ENCODE peak calls at places on chromosomes 11 and 22, in seven cellular contexts. I is NCI-H1092, E is NCI-H510A treated with DMSO at 0.1 percent for 48 hours, L is tibial nerve, H is non-pigmented ciliary epithelial cell, A is glutamatergic neuron, V is CMK. P is an unnamed sample.

GRCh38 chr22:34395370-34395769 is 475.1 kb upstream of the LARGE1 start:
- DNase-seq in I (no peak), E (no peak), L (no peak), H (no peak), A (no peak), V (no peak), P (no peak)

GRCh38 chr11:34546511-34547206 is 33.1 kb upstream of the ELF5 start:
- DNase-seq in I (no peak), E (no peak), L (no peak), H (no peak), A (no peak), V (no peak), P (no peak)

GRCh38 chr11:18144243-18144642 is 11.9 kb downstream of the MRGPRX3 start:
- DNase-seq in I (no peak), E (no peak), L (no peak), H (no peak), A (no peak), V (no peak), P (no peak)

GRCh38 chr11:123628936-123629683 is 25.3 kb downstream of the SCN3B start:
- DNase-seq in I (no peak), E (no peak), L (no peak), H (no peak), A (no peak), V (peak), P (no peak)

GRCh38 chr11:128963744-128964340 is 21.2 kb upstream of the TP53AIP1 start:
- DNase-seq in I (no peak), E (no peak), L (no peak), H (no peak), A (no peak), V (no peak), P (no peak)

GRCh38 chr11:47185305-47186075 is 744 bp downstream of the PACSIN3 start:
- DNase-seq in I (no peak), E (no peak), L (peak), H (no peak), A (peak), V (no peak), P (no peak)

GRCh38 chr22:31526275-31526674 is 29.9 kb downstream of the SFI1 start:
- DNase-seq in I (no peak), E (no peak), L (no peak), H (no peak), A (no peak), V (no peak), P (no peak)

GRCh38 chr11:122850076-122850631 is 11.9 kb downstream of the CRTAM start:
- DNase-seq in I (no peak), E (no peak), L (no peak), H (no peak), A (no peak), V (no peak), P (no peak)

GRCh38 chr22:31876156-31877035 is 67.9 kb upstream of the YWHAH start:
- DNase-seq in I (no peak), E (no peak), L (no peak), H (no peak), A (no peak), V (no peak), P (no peak)

GRCh38 chr11:27930946-27931345 is 177.0 kb downstream of the KIF18A start:
- DNase-seq in I (no peak), E (no peak), L (no peak), H (no peak), A (no peak), V (no peak), P (no peak)